ENCODE peak calls at places on chromosomes 11 and 22, in five cellular contexts. One of them, this sample, is unnamed.

GRCh38 chr11:63663809-63664208 is 7.4 kb downstream of the ATL3 start:
- DNase-seq in epithelial cell of esophagus: peak
- DNase-seq in right lobe of liver: no peak
- DNase-seq in heart right ventricle: no peak
- DNase-seq in CD8-positive, alpha-beta T cell: no peak
- DNase-seq in this sample: no peak

GRCh38 chr11:71144736-71145135 is 107.6 kb downstream of the SHANK2 start:
- DNase-seq in CD8-positive, alpha-beta T cell: no peak
- DNase-seq in right lobe of liver: no peak
- DNase-seq in epithelial cell of esophagus: peak
- DNase-seq in heart right ventricle: no peak
- DNase-seq in this sample: no peak

GRCh38 chr11:101920992-101921391 is 4.7 kb upstream of the ANGPTL5 start:
- DNase-seq in epithelial cell of esophagus: no peak
- DNase-seq in right lobe of liver: no peak
- DNase-seq in CD8-positive, alpha-beta T cell: no peak
- DNase-seq in heart right ventricle: no peak
- DNase-seq in this sample: no peak

GRCh38 chr22:43854786-43855271 is 7.5 kb downstream of the SULT4A1 start:
- DNase-seq in right lobe of liver: no peak
- DNase-seq in heart right ventricle: no peak
- DNase-seq in CD8-positive, alpha-beta T cell: no peak
- DNase-seq in epithelial cell of esophagus: no peak
- DNase-seq in this sample: no peak

GRCh38 chr22:22023581-22024137 is 41.1 kb upstream of the TOP3B start:
- DNase-seq in right lobe of liver: no peak
- DNase-seq in epithelial cell of esophagus: no peak
- DNase-seq in heart right ventricle: no peak
- DNase-seq in CD8-positive, alpha-beta T cell: no peak
- DNase-seq in this sample: no peak

GRCh38 chr11:64724863-64725535 is 2.0 kb upstream of the NRXN2 start:
- DNase-seq in epithelial cell of esophagus: no peak
- DNase-seq in CD8-positive, alpha-beta T cell: no peak
- DNase-seq in right lobe of liver: no peak
- DNase-seq in heart right ventricle: no peak
- DNase-seq in this sample: no peak

GRCh38 chr11:119085523-119085878 is 820 bp downstream of the HMBS start:
- DNase-seq in epithelial cell of esophagus: no peak
- DNase-seq in right lobe of liver: no peak
- DNase-seq in CD8-positive, alpha-beta T cell: no peak
- DNase-seq in heart right ventricle: no peak
- DNase-seq in this sample: no peak

GRCh38 chr11:70183483-70184176 is 19.5 kb upstream of the FADD start:
- DNase-seq in CD8-positive, alpha-beta T cell: no peak
- DNase-seq in right lobe of liver: peak
- DNase-seq in epithelial cell of esophagus: peak
- DNase-seq in heart right ventricle: no peak
- DNase-seq in this sample: no peak

GRCh38 chr22:37484115-37485005 is 1.8 kb downstream of the MFNG start:
- DNase-seq in right lobe of liver: peak
- DNase-seq in CD8-positive, alpha-beta T cell: peak
- DNase-seq in epithelial cell of esophagus: no peak
- DNase-seq in heart right ventricle: peak
- DNase-seq in this sample: no peak

GRCh38 chr11:107783121-107783520 is 71.3 kb upstream of the SLN start:
- DNase-seq in epithelial cell of esophagus: no peak
- DNase-seq in heart right ventricle: no peak
- DNase-seq in CD8-positive, alpha-beta T cell: no peak
- DNase-seq in right lobe of liver: no peak
- DNase-seq in this sample: no peak

GRCh38 chr22:29520851-29521250 is 32.7 kb downstream of the THOC5 start:
- DNase-seq in right lobe of liver: no peak
- DNase-seq in epithelial cell of esophagus: peak
- DNase-seq in CD8-positive, alpha-beta T cell: no peak
- DNase-seq in heart right ventricle: no peak
- DNase-seq in this sample: no peak

GRCh38 chr11:102420547-102420946 is 32.0 kb downstream of the TMEM123 start:
- DNase-seq in CD8-positive, alpha-beta T cell: no peak
- DNase-seq in epithelial cell of esophagus: no peak
- DNase-seq in heart right ventricle: no peak
- DNase-seq in right lobe of liver: no peak
- DNase-seq in this sample: no peak

GRCh38 chr22:49807780-49808708 is 19.6 kb downstream of the BRD1 start:
- DNase-seq in epithelial cell of esophagus: no peak
- DNase-seq in right lobe of liver: no peak
- DNase-seq in heart right ventricle: no peak
- DNase-seq in CD8-positive, alpha-beta T cell: peak
- DNase-seq in this sample: no peak

GRCh38 chr11:43397251-43397650 is 38.5 kb downstream of the TTC17 start:
- DNase-seq in CD8-positive, alpha-beta T cell: no peak
- DNase-seq in right lobe of liver: no peak
- DNase-seq in heart right ventricle: no peak
- DNase-seq in epithelial cell of esophagus: no peak
- DNase-seq in this sample: no peak

GRCh38 chr22:22666307-22667091 is 22.1 kb downstream of the GGTLC2 start:
- DNase-seq in right lobe of liver: peak
- DNase-seq in CD8-positive, alpha-beta T cell: no peak
- DNase-seq in epithelial cell of esophagus: no peak
- DNase-seq in heart right ventricle: no peak
- DNase-seq in this sample: no peak

GRCh38 chr11:26930518-26931247 is 63.2 kb upstream of the FIBIN start:
- DNase-seq in CD8-positive, alpha-beta T cell: no peak
- DNase-seq in heart right ventricle: no peak
- DNase-seq in right lobe of liver: no peak
- DNase-seq in epithelial cell of esophagus: no peak
- DNase-seq in this sample: no peak

GRCh38 chr11:114604886-114605285 is 9.3 kb upstream of the NXPE4 start:
- DNase-seq in right lobe of liver: no peak
- DNase-seq in epithelial cell of esophagus: no peak
- DNase-seq in heart right ventricle: no peak
- DNase-seq in CD8-positive, alpha-beta T cell: no peak
- DNase-seq in this sample: no peak

GRCh38 chr11:73262851-73263495 is 9.2 kb upstream of the P2RY6 start:
- DNase-seq in right lobe of liver: no peak
- DNase-seq in epithelial cell of esophagus: peak
- DNase-seq in CD8-positive, alpha-beta T cell: no peak
- DNase-seq in heart right ventricle: no peak
- DNase-seq in this sample: no peak

GRCh38 chr22:42544686-42545085 is 9.1 kb upstream of the SERHL2 start:
- DNase-seq in heart right ventricle: no peak
- DNase-seq in CD8-positive, alpha-beta T cell: no peak
- DNase-seq in epithelial cell of esophagus: no peak
- DNase-seq in right lobe of liver: no peak
- DNase-seq in this sample: no peak

GRCh38 chr11:66020618-66021357 is 5.5 kb downstream of the CATSPER1 start:
- DNase-seq in CD8-positive, alpha-beta T cell: no peak
- DNase-seq in right lobe of liver: peak
- DNase-seq in epithelial cell of esophagus: peak
- DNase-seq in heart right ventricle: no peak
- DNase-seq in this sample: no peak

GRCh38 chr22:17578129-17578754 is 14.9 kb downstream of the SLC25A18 start:
- DNase-seq in heart right ventricle: peak
- DNase-seq in right lobe of liver: peak
- DNase-seq in epithelial cell of esophagus: peak
- DNase-seq in CD8-positive, alpha-beta T cell: no peak
- DNase-seq in this sample: no peak

GRCh38 chr11:75365711-75366181 is 14.3 kb upstream of the ARRB1 start:
- DNase-seq in CD8-positive, alpha-beta T cell: no peak
- DNase-seq in epithelial cell of esophagus: no peak
- DNase-seq in right lobe of liver: no peak
- DNase-seq in heart right ventricle: no peak
- DNase-seq in this sample: no peak

GRCh38 chr22:30557243-30557642 is 10.7 kb upstream of the SEC14L6 start:
- DNase-seq in heart right ventricle: no peak
- DNase-seq in epithelial cell of esophagus: no peak
- DNase-seq in CD8-positive, alpha-beta T cell: no peak
- DNase-seq in right lobe of liver: no peak
- DNase-seq in this sample: no peak
- TF ChIP-seq CTCF in heart right ventricle: no peak
- TF ChIP-seq CTCF in epithelial cell of esophagus: no peak
- TF ChIP-seq CTCF in CD8-positive, alpha-beta T cell: no peak
- TF ChIP-seq CTCF in right lobe of liver: no peak
- TF ChIP-seq CTCF in this sample: no peak

GRCh38 chr22:45696227-45696626 is 24.6 kb downstream of the ATXN10 start:
- DNase-seq in epithelial cell of esophagus: no peak
- DNase-seq in CD8-positive, alpha-beta T cell: no peak
- DNase-seq in heart right ventricle: no peak
- DNase-seq in right lobe of liver: no peak
- DNase-seq in this sample: no peak
- TF ChIP-seq CTCF in epithelial cell of esophagus: no peak
- TF ChIP-seq CTCF in CD8-positive, alpha-beta T cell: no peak
- TF ChIP-seq CTCF in heart right ventricle: no peak
- TF ChIP-seq CTCF in right lobe of liver: no peak
- TF ChIP-seq CTCF in this sample: no peak

DNA sequence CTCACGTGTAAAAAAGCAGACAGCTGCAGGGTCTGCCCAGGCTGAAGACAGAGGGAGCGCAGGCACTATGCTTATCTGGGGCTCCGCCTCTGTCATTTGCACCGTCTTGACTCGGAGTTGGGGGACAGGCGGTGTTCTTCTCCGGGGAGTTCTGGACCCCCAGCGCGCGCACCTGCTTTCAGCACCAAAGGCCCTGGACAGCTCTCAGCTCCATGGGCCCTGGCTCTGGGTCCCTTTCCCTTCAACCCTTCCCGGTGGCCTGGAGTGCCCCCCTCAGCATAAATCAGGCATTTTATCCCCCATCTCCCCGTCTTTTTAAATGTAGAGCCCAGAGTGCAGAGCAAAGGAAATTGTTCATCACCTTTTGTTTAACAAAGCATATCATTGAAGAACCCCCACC is 1.5 kb downstream of the SEZ6L start:
- DNase-seq in epithelial cell of esophagus: no peak
- DNase-seq in CD8-positive, alpha-beta T cell: no peak
- DNase-seq in heart right ventricle: peak
- DNase-seq in right lobe of liver: no peak
- DNase-seq in this sample: peak
- TF ChIP-seq CTCF in epithelial cell of esophagus: no peak
- TF ChIP-seq CTCF in CD8-positive, alpha-beta T cell: no peak
- TF ChIP-seq CTCF in heart right ventricle: peak
- TF ChIP-seq CTCF in right lobe of liver: no peak
- TF ChIP-seq CTCF in this sample: no peak

DNA sequence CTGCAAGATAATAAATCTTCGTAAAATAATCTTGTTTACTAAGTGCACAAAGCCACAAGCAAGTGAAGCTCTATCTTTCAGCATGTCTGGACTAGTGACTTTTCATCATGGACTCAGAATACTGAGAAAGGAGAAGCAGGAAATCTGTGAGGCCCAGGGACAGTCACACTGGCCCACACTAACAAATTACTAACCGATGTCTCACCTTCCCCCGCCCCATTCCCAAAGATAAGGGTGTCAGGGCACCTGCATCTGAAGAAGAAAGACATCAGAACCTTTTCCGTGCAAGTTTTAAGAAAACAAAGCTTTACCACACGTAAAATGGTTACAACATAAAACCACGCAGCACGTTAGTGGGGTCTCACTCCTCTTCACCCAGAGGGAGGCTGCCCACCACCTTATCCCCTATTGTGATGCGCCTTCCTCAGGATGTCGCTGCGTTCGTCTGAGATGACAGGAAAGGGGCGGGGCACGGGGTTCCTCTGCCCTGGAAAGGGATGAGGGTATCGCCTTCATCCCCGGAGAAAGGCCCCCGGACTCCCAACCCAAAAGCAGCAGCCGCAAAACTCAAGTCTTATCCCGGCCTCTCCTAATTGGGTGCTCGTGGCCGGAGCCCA is 603 bp downstream of the BTBD10 start:
- DNase-seq in CD8-positive, alpha-beta T cell: peak
- DNase-seq in epithelial cell of esophagus: peak
- DNase-seq in heart right ventricle: peak
- DNase-seq in right lobe of liver: peak
- DNase-seq in this sample: peak
- TF ChIP-seq CTCF in CD8-positive, alpha-beta T cell: no peak
- TF ChIP-seq CTCF in epithelial cell of esophagus: no peak
- TF ChIP-seq CTCF in heart right ventricle: no peak
- TF ChIP-seq CTCF in right lobe of liver: no peak
- TF ChIP-seq CTCF in this sample: no peak

This sample was measured in mesothelial cell of epicardium.